ENCODE peak calls at places on chromosomes 5 and 9, in seven cellular contexts. C is GM12878, J is SK-N-SH, Z is HCT116, B is K562, D is HepG2, V is H1. T is an unnamed sample.

GRCh38 chr5:72065751-72066255 is 41.5 kb upstream of the MAP1B start:
- DNase-seq in Z (no peak), C (no peak), D (no peak), B (no peak), V (peak), J (peak), T (peak)

GRCh38 chr5:146675700-146676099 is 159.7 kb upstream of the GPR151 start:
- DNase-seq in B (no peak), Z (no peak), D (no peak), J (no peak), C (no peak), V (no peak), T (no peak)

GRCh38 chr5:142097681-142098080 is 10.9 kb upstream of the NDFIP1 start:
- DNase-seq in C (no peak), Z (no peak), J (no peak), D (no peak), B (no peak), V (no peak), T (no peak)

GRCh38 chr5:37571974-37572373 is 192.9 kb downstream of the WDR70 start:
- DNase-seq in C (no peak), V (no peak), J (no peak), B (no peak), Z (no peak), D (no peak), T (no peak)

GRCh38 chr5:10747678-10748622 is 13.1 kb downstream of the DAP start:
- DNase-seq in V (no peak), J (no peak), D (peak), B (no peak), Z (no peak), C (no peak), T (no peak)

GRCh38 chr5:166068547-166069335 is 2222.7 kb upstream of the WWC1 start:
- DNase-seq in C (no peak), J (no peak), B (no peak), D (no peak), Z (no peak), V (no peak), T (no peak)

GRCh38 chr9:136903041-136903554 is 16.8 kb downstream of the TRAF2 start:
- DNase-seq in C (no peak), B (no peak), J (no peak), D (no peak), Z (no peak), V (no peak), T (no peak)

GRCh38 chr9:136835162-136835931 is 6.9 kb upstream of the AJM1 start:
- DNase-seq in B (no peak), V (no peak), Z (no peak), D (no peak), J (no peak), C (no peak), T (no peak)

GRCh38 chr5:73392775-73393174 is 55.8 kb downstream of the FOXD1 start:
- DNase-seq in D (peak), Z (no peak), V (no peak), B (no peak), J (no peak), C (no peak), T (no peak)

GRCh38 chr9:130073373-130073772 is 19.7 kb downstream of the GPR107 start:
- DNase-seq in D (peak), Z (no peak), C (no peak), J (no peak), V (no peak), B (no peak), T (no peak)

GRCh38 chr5:78405820-78406750 is 45.7 kb downstream of the SCAMP1 start:
- DNase-seq in V (no peak), B (no peak), C (peak), Z (no peak), J (no peak), D (no peak), T (no peak)

GRCh38 chr9:83403864-83404263 is 134.3 kb downstream of the FRMD3 start:
- DNase-seq in D (no peak), B (no peak), Z (no peak), J (no peak), C (no peak), V (no peak), T (peak)

GRCh38 chr5:77936365-77936693 is 160.2 kb upstream of the TBCA start:
- DNase-seq in D (no peak), B (no peak), J (no peak), C (no peak), Z (no peak), V (no peak), T (no peak)

GRCh38 chr5:99644822-99645221 is 716.0 kb upstream of the CHD1 start:
- DNase-seq in B (no peak), V (no peak), C (no peak), D (no peak), Z (no peak), J (no peak), T (no peak)

GRCh38 chr9:130172858-130173461 is 756 bp downstream of the NCS1 start:
- DNase-seq in C (no peak), V (no peak), Z (no peak), B (peak), J (peak), D (no peak), T (no peak)

GRCh38 chr9:72633966-72634365 is 112.6 kb downstream of the TMC1 start:
- DNase-seq in B (no peak), Z (peak), V (no peak), D (no peak), J (no peak), C (no peak), T (no peak)

GRCh38 chr9:21491742-21492141 is 9.6 kb upstream of the IFNE start:
- DNase-seq in D (no peak), B (no peak), C (no peak), J (no peak), Z (no peak), V (no peak), T (no peak)

GRCh38 chr5:111734013-111734412 is 23.0 kb downstream of the NREP start:
- DNase-seq in V (no peak), B (no peak), Z (no peak), D (no peak), C (no peak), J (no peak), T (no peak)

GRCh38 chr5:148147415-148147814 is 20.9 kb upstream of the SPINK14 start:
- DNase-seq in D (peak), J (no peak), B (no peak), Z (no peak), V (no peak), C (no peak), T (no peak)

GRCh38 chr9:16308645-16309044 is 561.8 kb downstream of the BNC2 start:
- DNase-seq in Z (no peak), V (no peak), D (no peak), C (no peak), J (no peak), B (no peak), T (no peak)

GRCh38 chr9:36327903-36328302 is 69.7 kb upstream of the GNE start:
- DNase-seq in D (no peak), J (no peak), C (no peak), Z (no peak), B (no peak), V (no peak), T (no peak)

GRCh38 chr5:81420039-81420667 is 26.2 kb upstream of the ACOT12 start:
- DNase-seq in D (no peak), Z (peak), C (no peak), J (no peak), V (no peak), B (peak), T (no peak)

GRCh38 chr5:115873392-115873791 is 31.7 kb downstream of the AP3S1 start:
- DNase-seq in V (no peak), C (no peak), J (no peak), Z (no peak), D (no peak), B (no peak), T (no peak)

GRCh38 chr9:95507456-95508241 is 9.1 kb downstream of the PTCH1 start:
- DNase-seq in B (peak), Z (peak), V (peak), C (no peak), D (peak), J (peak), T (no peak)

GRCh38 chr5:14400085-14400484 is 181.5 kb upstream of the OTULINL start:
- DNase-seq in V (no peak), Z (no peak), C (no peak), J (peak), B (no peak), D (no peak), T (no peak)

GRCh38 chr5:173530547-173530946 is 85.9 kb downstream of the BOD1 start:
- DNase-seq in D (peak), C (no peak), J (no peak), V (peak), Z (peak), B (peak), T (peak)

GRCh38 chr5:8807636-8808035 is 738.2 kb downstream of the SEMA5A start:
- DNase-seq in Z (no peak), B (no peak), D (no peak), V (no peak), J (no peak), C (no peak), T (no peak)

GRCh38 chr9:133182151-133182550 is 18.4 kb upstream of the GBGT1 start:
- DNase-seq in Z (no peak), C (no peak), J (no peak), B (no peak), D (no peak), V (no peak), T (no peak)

GRCh38 chr9:135699440-135699839 is at the start of gene SOHLH1:
- DNase-seq in V (no peak), B (peak), D (no peak), Z (no peak), J (no peak), C (no peak), T (no peak)

GRCh38 chr5:75457691-75458090 is 53.7 kb downstream of the CERT1 start:
- DNase-seq in Z (no peak), B (no peak), V (no peak), C (no peak), D (no peak), J (no peak), T (no peak)

GRCh38 chr9:69577123-69577522 is 95.0 kb downstream of the APBA1 start:
- DNase-seq in B (no peak), V (no peak), C (no peak), D (no peak), J (no peak), Z (no peak), T (no peak)

GRCh38 chr9:18314321-18314720 is 159.6 kb upstream of the ADAMTSL1 start:
- DNase-seq in J (no peak), D (no peak), C (no peak), V (no peak), B (no peak), Z (no peak), T (no peak)

GRCh38 chr9:136089697-136090045 is 5.4 kb downstream of the NACC2 start:
- DNase-seq in J (peak), Z (no peak), D (no peak), B (no peak), C (no peak), V (no peak), T (no peak)

DNA sequence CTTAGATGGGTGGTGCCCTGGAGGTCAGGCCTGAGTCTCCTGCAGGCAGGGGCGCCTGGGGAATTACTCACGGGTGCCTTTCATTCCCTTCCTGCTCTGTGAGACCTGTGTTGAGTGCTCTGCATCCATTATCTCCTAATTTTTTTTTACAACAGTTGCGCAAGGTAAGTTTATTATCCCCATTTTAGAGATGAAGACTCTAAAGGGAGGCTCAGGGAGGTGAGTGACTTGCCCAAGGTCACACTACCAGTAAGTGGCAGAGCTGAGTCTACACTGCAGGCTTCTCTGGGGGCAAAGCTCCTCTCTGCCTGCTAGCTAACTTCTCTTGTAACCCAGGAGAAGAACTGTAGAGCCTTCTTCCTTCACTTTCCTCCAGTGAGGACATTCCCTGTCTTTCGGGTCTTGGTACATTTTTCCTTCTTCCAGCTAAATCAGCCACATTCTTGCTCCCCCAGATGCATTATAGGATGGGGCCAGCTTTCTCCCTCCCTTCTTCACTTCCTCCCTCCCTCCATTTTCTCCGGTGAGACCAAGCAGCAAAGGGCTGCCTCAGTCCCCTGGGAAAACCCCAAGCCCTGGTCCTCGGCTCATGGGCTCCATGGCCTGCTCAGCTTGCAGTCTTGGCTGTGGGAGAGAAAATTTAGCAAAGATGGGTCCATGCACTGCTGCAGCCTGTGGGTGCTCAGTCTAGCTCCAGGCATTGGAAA is 1.8 kb downstream of the PRR7 start:
- DNase-seq in V (no peak), J (no peak), Z (no peak), D (no peak), C (no peak), B (no peak), T (no peak)
- H3K9ac ChIP-seq in V (no peak), J (peak), Z (peak), D (peak), C (peak), B (peak), T (no peak)

GRCh38 chr9:12717907-12718306 is 24.7 kb downstream of the TYRP1 start:
- DNase-seq in Z (no peak), V (no peak), D (no peak), B (no peak), J (no peak), C (no peak), T (no peak)

GRCh38 chr9:12718482-12719026 is 25.4 kb downstream of the TYRP1 start:
- DNase-seq in B (no peak), V (peak), J (no peak), C (no peak), D (no peak), Z (no peak), T (peak)

GRCh38 chr9:12720551-12720950 is 27.4 kb downstream of the TYRP1 start:
- DNase-seq in Z (no peak), B (no peak), V (no peak), J (no peak), C (no peak), D (no peak), T (no peak)

GRCh38 chr9:12716823-12717222 is 23.6 kb downstream of the TYRP1 start:
- DNase-seq in Z (no peak), V (no peak), J (no peak), C (no peak), B (no peak), D (no peak), T (no peak)

GRCh38 chr9:12719431-12719830 is 26.2 kb downstream of the TYRP1 start:
- DNase-seq in J (peak), B (no peak), C (no peak), V (no peak), D (peak), Z (peak), T (no peak)
- TF ChIP-seq YY1 in J (no peak), B (no peak), C (no peak), V (no peak), D (no peak), Z (no peak), T (no peak)

DNA sequence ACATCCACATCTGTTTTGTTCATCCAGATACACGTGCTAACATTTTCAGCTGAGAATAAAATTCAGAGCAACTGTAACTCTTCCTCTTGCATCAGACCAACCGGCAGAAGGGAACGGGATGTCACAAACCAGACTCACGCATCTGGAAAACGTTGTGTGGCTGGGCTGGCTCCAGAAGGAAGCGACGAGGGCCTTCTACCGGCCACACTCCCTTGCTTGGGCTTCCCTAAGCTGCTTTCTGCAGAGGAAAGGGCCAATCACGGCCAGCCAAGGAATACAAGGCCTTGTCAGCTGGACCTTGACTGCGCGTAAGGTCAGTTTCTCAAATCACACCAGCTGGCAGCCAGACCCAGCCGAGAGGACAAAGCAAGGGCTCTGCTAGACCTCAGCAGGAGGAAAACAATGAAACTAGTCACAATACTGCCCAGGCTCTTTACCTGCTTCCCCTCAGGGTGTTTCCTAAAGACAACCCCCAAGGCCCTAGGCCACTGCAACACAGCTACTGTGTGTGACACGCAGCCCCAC is 106.1 kb downstream of the THBS4 start:
- DNase-seq in D (no peak), V (peak), Z (no peak), B (no peak), J (peak), C (no peak), T (peak)
- H3K9ac ChIP-seq in D (no peak), V (peak), Z (no peak), B (no peak), J (no peak), C (no peak), T (peak)

DNA sequence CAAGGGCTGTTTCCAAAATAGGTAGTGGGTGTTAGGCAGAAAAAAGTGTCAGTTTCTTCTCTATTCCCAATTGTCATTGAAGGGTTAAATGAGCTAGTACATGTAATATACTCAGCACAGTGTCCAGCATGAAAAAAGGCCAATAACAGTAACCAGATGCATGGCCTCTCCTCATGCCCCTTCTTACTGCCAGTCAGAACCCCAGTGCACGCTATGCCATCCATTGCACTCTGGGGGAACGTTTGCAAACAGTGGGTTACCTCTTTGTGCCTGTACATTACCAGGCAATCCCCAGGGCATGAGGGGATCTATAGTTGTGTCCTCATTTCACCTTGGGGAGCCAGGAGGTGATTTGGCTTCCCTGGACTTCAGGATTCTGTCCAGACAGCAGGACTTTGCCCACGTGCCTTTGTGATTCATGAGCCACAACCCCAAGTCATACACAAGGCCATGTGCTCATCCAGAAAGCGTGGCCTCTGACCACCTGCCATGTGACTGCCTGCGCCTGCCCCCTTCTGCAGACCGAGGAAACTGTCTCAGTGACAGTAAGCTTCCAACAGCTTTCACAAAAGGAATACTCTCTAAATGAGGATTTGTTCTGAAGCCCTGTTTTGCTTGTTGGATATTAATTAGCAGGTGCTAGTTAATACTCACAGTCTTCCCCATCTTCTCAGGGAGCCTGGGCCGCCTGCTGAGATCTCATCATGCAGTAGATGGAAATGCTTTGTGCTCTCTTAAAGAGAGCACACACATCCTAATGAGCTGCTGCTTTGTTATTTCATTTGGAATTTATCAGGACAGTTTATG is 36.8 kb upstream of the ANGPTL2 start:
- DNase-seq in J (peak), D (peak), C (no peak), B (peak), V (peak), Z (peak), T (no peak)
- TF ChIP-seq YY1 in J (no peak), D (no peak), C (no peak), B (no peak), V (no peak), Z (no peak), T (no peak)

GRCh38 chr5:93590511-93590910 is 7.5 kb downstream of the NR2F1 start:
- DNase-seq in Z (no peak), C (no peak), D (no peak), V (no peak), J (no peak), B (no peak), T (no peak)

GRCh38 chr5:93589812-93590215 is 6.8 kb downstream of the NR2F1 start:
- DNase-seq in C (no peak), D (no peak), J (peak), V (no peak), B (no peak), Z (no peak), T (no peak)

GRCh38 chr5:93592866-93593265 is 9.8 kb downstream of the NR2F1 start:
- DNase-seq in V (no peak), J (no peak), C (no peak), B (no peak), D (no peak), Z (no peak), T (no peak)

GRCh38 chr5:93589348-93589662 is 6.3 kb downstream of the NR2F1 start:
- DNase-seq in C (no peak), Z (no peak), B (no peak), J (peak), V (no peak), D (no peak), T (no peak)

DNA sequence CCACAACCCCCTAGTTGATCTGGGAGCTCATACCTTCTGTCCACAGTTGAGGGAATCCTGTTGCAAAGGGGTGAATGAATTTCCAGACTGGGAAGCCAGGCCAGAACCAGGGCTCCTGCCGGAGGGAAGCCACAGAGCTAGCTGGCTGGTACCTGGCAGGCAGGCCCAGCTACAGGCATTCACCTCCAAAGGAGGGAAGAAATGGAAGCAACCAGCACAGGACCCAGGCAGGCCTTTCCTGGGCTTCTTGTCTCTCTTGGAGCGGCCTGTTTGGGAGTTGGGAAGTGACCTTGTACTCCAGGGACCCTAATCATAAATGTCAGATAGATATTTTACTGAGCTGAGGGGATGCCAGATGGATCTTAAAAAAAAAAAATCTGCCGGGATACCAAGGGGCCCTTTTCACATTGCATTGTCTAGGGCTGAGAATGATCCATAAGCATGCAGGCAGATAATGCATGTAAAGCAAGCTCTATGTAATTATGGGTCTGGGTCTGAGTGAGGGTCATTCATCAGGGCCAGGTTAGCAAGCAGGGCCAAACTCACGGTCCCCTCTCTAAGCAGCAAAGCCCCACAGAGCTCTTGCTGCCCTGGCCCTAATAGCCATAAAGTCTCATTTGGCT is 8.4 kb downstream of the NR2F1 start:
- DNase-seq in J (no peak), V (no peak), C (no peak), B (no peak), D (no peak), Z (no peak), T (no peak)
- H3K9ac ChIP-seq in J (no peak), V (no peak), C (no peak), B (no peak), D (no peak), Z (no peak), T (no peak)

DNA sequence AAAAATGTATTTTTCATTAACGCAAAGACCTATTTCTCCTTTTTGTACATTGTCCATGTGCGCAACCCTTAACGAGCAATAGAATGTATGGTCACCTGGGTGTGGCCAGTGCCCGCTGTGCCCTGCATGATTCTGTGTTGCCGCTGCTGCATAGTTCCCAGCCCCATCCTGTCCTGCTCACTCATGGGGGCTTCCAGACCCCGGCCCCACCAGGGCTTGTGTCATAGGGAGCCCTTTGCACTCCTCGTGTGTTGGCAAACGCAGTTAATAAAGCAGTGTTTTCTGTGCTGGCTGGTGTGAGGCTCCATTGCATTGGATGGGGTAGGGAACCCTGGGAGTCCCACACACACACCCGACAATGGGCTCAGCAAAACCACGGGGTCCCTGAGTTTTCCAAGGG is 49.7 kb downstream of the SAR1B start:
- DNase-seq in J (no peak), V (no peak), D (no peak), B (no peak), Z (no peak), C (no peak), T (no peak)
- TF ChIP-seq YY1 in J (no peak), V (no peak), D (no peak), B (no peak), Z (no peak), C (no peak), T (no peak)